ENCODE peak calls at places on chromosomes 7 and 10, in five cellular contexts. W is WTC11, D is lower leg skin, B is GM13977, T is neural crest cell. J is an unnamed sample.

GRCh38 chr10:66349726-66350125 is 576.1 kb upstream of the LRRTM3 start:
- DNase-seq in W (no peak), D (no peak), B (no peak), T (no peak), J (no peak)

GRCh38 chr7:20624666-20625385 is 9.4 kb downstream of the ABCB5 start:
- DNase-seq in W (no peak), D (no peak), B (no peak), T (no peak), J (no peak)

GRCh38 chr7:116984917-116985316 is 31.6 kb downstream of the ST7 start:
- DNase-seq in W (no peak), D (no peak), B (no peak), T (no peak), J (no peak)

GRCh38 chr7:2399848-2400587 is 3.4 kb upstream of the CHST12 start:
- DNase-seq in W (no peak), D (peak), B (no peak), T (no peak), J (no peak)

GRCh38 chr10:48501806-48502771 is 102.8 kb downstream of the ARHGAP22 start:
- DNase-seq in W (no peak), D (no peak), B (no peak), T (no peak), J (no peak)

GRCh38 chr10:125850766-125851731 is 27.7 kb downstream of the BCCIP start:
- DNase-seq in W (no peak), D (no peak), B (no peak), T (no peak), J (no peak)

GRCh38 chr10:24962998-24963397 is 10.6 kb upstream of the PRTFDC1 start:
- DNase-seq in W (no peak), D (no peak), B (no peak), T (no peak), J (no peak)

GRCh38 chr7:80054356-80054755 is 80.3 kb upstream of the GNAI1 start:
- DNase-seq in W (no peak), D (no peak), B (no peak), T (no peak), J (no peak)

GRCh38 chr10:69318997-69319727 is 40.9 kb downstream of the HK1 start:
- DNase-seq in W (no peak), D (peak), B (peak), T (peak), J (peak)

GRCh38 chr7:70068531-70068930 is 470.3 kb downstream of the AUTS2 start:
- DNase-seq in W (no peak), D (no peak), B (no peak), T (no peak), J (no peak)

GRCh38 chr7:128202287-128202957 is 38.7 kb upstream of the LEP start:
- DNase-seq in W (no peak), D (no peak), B (no peak), T (no peak), J (no peak)

GRCh38 chr7:39642896-39643295 is 19.5 kb downstream of the RALA start:
- DNase-seq in W (no peak), D (no peak), B (no peak), T (no peak), J (no peak)

GRCh38 chr7:81715984-81716588 is 53.8 kb downstream of the HGF start:
- DNase-seq in W (no peak), D (no peak), B (no peak), T (no peak), J (peak)

GRCh38 chr10:34291466-34292177 is 523.5 kb downstream of the PARD3 start:
- DNase-seq in W (no peak), D (no peak), B (no peak), T (no peak), J (no peak)

GRCh38 chr10:85891471-85891870 is 475.1 kb downstream of the GRID1 start:
- DNase-seq in W (no peak), D (no peak), B (no peak), T (no peak), J (no peak)

GRCh38 chr10:112564337-112564736 is 117.3 kb downstream of the VTI1A start:
- DNase-seq in W (no peak), D (no peak), B (no peak), T (no peak), J (no peak)

GRCh38 chr7:140230862-140231778 is 54.3 kb upstream of the KDM7A start:
- DNase-seq in W (peak), D (peak), B (peak), T (peak), J (peak)

GRCh38 chr7:31373337-31374289 is 33.1 kb upstream of the NEUROD6 start:
- DNase-seq in W (peak), D (no peak), B (peak), T (peak), J (peak)

GRCh38 chr7:124130-124949 is 68.0 kb upstream of the FAM20C start:
- DNase-seq in W (no peak), D (no peak), B (no peak), T (no peak), J (no peak)

GRCh38 chr10:97210576-97210975 is 24.8 kb upstream of the SLIT1 start:
- DNase-seq in W (peak), D (peak), B (peak), T (peak), J (peak)

GRCh38 chr7:18384491-18385143 is 110.9 kb upstream of the HDAC9 start:
- DNase-seq in W (no peak), D (no peak), B (no peak), T (no peak), J (no peak)

GRCh38 chr7:55478700-55479099 is 93.6 kb downstream of the VOPP1 start:
- DNase-seq in W (no peak), D (no peak), B (no peak), T (no peak), J (no peak)

GRCh38 chr10:33031815-33032320 is 73.8 kb upstream of the ITGB1 start:
- DNase-seq in W (no peak), D (no peak), B (no peak), T (no peak), J (no peak)

GRCh38 chr7:79339208-79339925 is 114.1 kb downstream of the MAGI2 start:
- DNase-seq in W (no peak), D (no peak), B (no peak), T (no peak), J (no peak)

GRCh38 chr7:90518630-90519029 is 49.2 kb downstream of the PTTG1IP2 start:
- DNase-seq in W (no peak), D (no peak), B (no peak), T (no peak), J (no peak)

GRCh38 chr10:97673736-97674525 is 13.1 kb downstream of the AVPI1 start:
- DNase-seq in W (no peak), D (no peak), B (no peak), T (no peak), J (no peak)

GRCh38 chr7:93558705-93559614 is 15.6 kb downstream of the CALCR start:
- DNase-seq in W (no peak), D (no peak), B (no peak), T (no peak), J (no peak)

GRCh38 chr10:5589963-5590511 is 65.3 kb downstream of the CALML3 start:
- DNase-seq in W (no peak), D (no peak), B (no peak), T (no peak), J (no peak)

GRCh38 chr7:27997188-27997707 is 183.3 kb downstream of the JAZF1 start:
- DNase-seq in W (no peak), D (no peak), B (no peak), T (no peak), J (no peak)
- TF ChIP-seq CTCF in W (no peak), D (no peak), B (no peak), T (no peak), J (no peak)

GRCh38 chr7:123966936-123967335 is 41.9 kb downstream of the SPAM1 start:
- DNase-seq in W (no peak), D (no peak), B (no peak), T (no peak), J (no peak)
- TF ChIP-seq CTCF in W (no peak), D (no peak), B (no peak), T (peak), J (no peak)

GRCh38 chr7:109873296-109873695 is 1217.6 kb upstream of the LRRN3 start:
- DNase-seq in W (no peak), D (no peak), B (no peak), T (no peak), J (no peak)

GRCh38 chr7:109864263-109864662 is 1226.7 kb upstream of the LRRN3 start:
- DNase-seq in W (no peak), D (no peak), B (no peak), T (no peak), J (no peak)

DNA sequence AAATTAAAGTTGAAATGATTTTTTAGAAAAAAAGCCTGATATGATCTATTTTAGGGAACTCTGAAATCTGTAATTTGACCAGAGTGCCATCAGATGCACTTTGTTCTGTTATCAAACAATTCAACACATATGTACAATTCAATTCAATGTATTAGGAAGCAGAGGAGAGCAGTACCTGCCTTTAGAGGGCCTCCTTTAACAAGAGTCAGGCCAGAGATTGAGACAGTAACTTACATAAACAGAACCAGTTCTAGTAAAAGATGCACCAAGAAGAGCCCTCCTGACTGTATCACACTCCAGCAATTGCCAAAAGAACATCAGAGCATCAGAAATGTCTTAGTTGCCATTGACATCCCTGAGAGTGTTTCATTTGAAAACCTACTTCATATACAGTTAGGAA is 1222.7 kb upstream of the LRRN3 start:
- DNase-seq in W (no peak), D (no peak), B (no peak), T (no peak), J (no peak)
- TF ChIP-seq CTCF in W (no peak), D (no peak), B (no peak), T (no peak), J (no peak)

GRCh38 chr10:94351089-94351488 is 11.7 kb downstream of the NOC3L start:
- DNase-seq in W (no peak), D (no peak), B (no peak), T (no peak), J (no peak)

GRCh38 chr10:94344522-94345122 is 18.1 kb downstream of the NOC3L start:
- DNase-seq in W (no peak), D (no peak), B (peak), T (no peak), J (no peak)

DNA sequence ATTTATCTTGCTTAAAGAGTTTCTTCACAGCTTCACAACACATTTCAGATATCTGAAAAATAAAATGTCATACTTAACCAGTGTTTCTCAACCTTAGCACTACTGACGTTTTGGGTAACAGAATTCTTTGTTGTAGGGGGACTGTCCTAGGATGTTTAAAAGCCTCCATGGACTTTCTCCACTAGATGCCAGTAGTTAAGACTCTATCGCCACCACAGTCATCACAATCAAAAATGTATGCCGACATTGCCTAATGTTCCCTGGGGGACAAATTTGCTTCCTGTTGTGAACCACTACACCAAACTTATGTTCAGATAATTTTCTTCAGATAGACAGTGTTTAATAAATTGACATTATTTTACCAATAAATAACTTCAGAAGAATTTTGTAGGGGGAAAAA is 13.4 kb downstream of the NOC3L start:
- DNase-seq in W (no peak), D (no peak), B (no peak), T (no peak), J (no peak)
- TF ChIP-seq CTCF in W (no peak), D (no peak), B (no peak), T (no peak), J (no peak)

J was measured in endothelial cell.